ENCODE peak calls at places on chromosomes 16 and 17, in nine cellular contexts. One of them, this sample, is unnamed.

GRCh38 chr17:42180922-42181850 is at the start of gene KCNH4:
- DNase-seq in AG04450: peak
- DNase-seq in PC-9: no peak
- DNase-seq in A549: peak
- DNase-seq in lower leg skin: peak
- DNase-seq in fibroblast of pulmonary artery: peak
- DNase-seq in esophagus muscularis mucosa: no peak
- DNase-seq in endothelial cell: peak
- DNase-seq in GM06990: peak
- DNase-seq in this sample: no peak

GRCh38 chr17:48842746-48843145 is 11.9 kb downstream of the CALCOCO2 start:
- DNase-seq in AG04450: no peak
- DNase-seq in lower leg skin: no peak
- DNase-seq in esophagus muscularis mucosa: no peak
- DNase-seq in GM06990: no peak
- DNase-seq in fibroblast of pulmonary artery: peak
- DNase-seq in PC-9: no peak
- DNase-seq in A549: no peak
- DNase-seq in endothelial cell: no peak
- DNase-seq in this sample: no peak

GRCh38 chr16:23359092-23359760 is 57.1 kb downstream of the SCNN1B start:
- DNase-seq in GM06990: no peak
- DNase-seq in fibroblast of pulmonary artery: no peak
- DNase-seq in lower leg skin: no peak
- DNase-seq in AG04450: no peak
- DNase-seq in A549: no peak
- DNase-seq in esophagus muscularis mucosa: no peak
- DNase-seq in endothelial cell: peak
- DNase-seq in PC-9: no peak
- DNase-seq in this sample: no peak

GRCh38 chr17:8940866-8941471 is 24.5 kb downstream of the PIK3R5 start:
- DNase-seq in PC-9: no peak
- DNase-seq in fibroblast of pulmonary artery: no peak
- DNase-seq in endothelial cell: no peak
- DNase-seq in AG04450: no peak
- DNase-seq in esophagus muscularis mucosa: no peak
- DNase-seq in GM06990: no peak
- DNase-seq in A549: no peak
- DNase-seq in lower leg skin: no peak
- DNase-seq in this sample: no peak

GRCh38 chr16:4615389-4616046 is 830 bp upstream of the UBALD1 start:
- DNase-seq in fibroblast of pulmonary artery: no peak
- DNase-seq in endothelial cell: no peak
- DNase-seq in AG04450: no peak
- DNase-seq in PC-9: no peak
- DNase-seq in esophagus muscularis mucosa: no peak
- DNase-seq in lower leg skin: no peak
- DNase-seq in A549: no peak
- DNase-seq in GM06990: no peak
- DNase-seq in this sample: no peak

GRCh38 chr17:19386276-19386863 is 620 bp downstream of the MFAP4 start:
- DNase-seq in esophagus muscularis mucosa: no peak
- DNase-seq in A549: peak
- DNase-seq in PC-9: no peak
- DNase-seq in fibroblast of pulmonary artery: peak
- DNase-seq in GM06990: no peak
- DNase-seq in AG04450: peak
- DNase-seq in lower leg skin: peak
- DNase-seq in endothelial cell: no peak
- DNase-seq in this sample: no peak

GRCh38 chr16:87127061-87127765 is 190.0 kb downstream of the C16orf95 start:
- DNase-seq in A549: no peak
- DNase-seq in AG04450: no peak
- DNase-seq in lower leg skin: no peak
- DNase-seq in endothelial cell: no peak
- DNase-seq in fibroblast of pulmonary artery: peak
- DNase-seq in PC-9: no peak
- DNase-seq in esophagus muscularis mucosa: no peak
- DNase-seq in GM06990: no peak
- DNase-seq in this sample: peak

GRCh38 chr16:81786321-81786720 is 7.2 kb downstream of the PLCG2 start:
- DNase-seq in fibroblast of pulmonary artery: peak
- DNase-seq in lower leg skin: no peak
- DNase-seq in endothelial cell: no peak
- DNase-seq in A549: no peak
- DNase-seq in PC-9: peak
- DNase-seq in AG04450: no peak
- DNase-seq in GM06990: no peak
- DNase-seq in esophagus muscularis mucosa: no peak
- DNase-seq in this sample: no peak

GRCh38 chr16:400061-400540 is 1.6 kb upstream of the DECR2 start:
- DNase-seq in AG04450: no peak
- DNase-seq in PC-9: no peak
- DNase-seq in lower leg skin: no peak
- DNase-seq in endothelial cell: no peak
- DNase-seq in GM06990: no peak
- DNase-seq in fibroblast of pulmonary artery: no peak
- DNase-seq in esophagus muscularis mucosa: no peak
- DNase-seq in A549: peak
- DNase-seq in this sample: no peak

GRCh38 chr16:17471745-17472075 is 950 bp upstream of the XYLT1 start:
- DNase-seq in esophagus muscularis mucosa: no peak
- DNase-seq in fibroblast of pulmonary artery: no peak
- DNase-seq in lower leg skin: no peak
- DNase-seq in A549: no peak
- DNase-seq in GM06990: no peak
- DNase-seq in endothelial cell: no peak
- DNase-seq in PC-9: no peak
- DNase-seq in AG04450: no peak
- DNase-seq in this sample: no peak

GRCh38 chr17:10649031-10649430 is 8.1 kb downstream of the MYH3 start:
- DNase-seq in GM06990: no peak
- DNase-seq in esophagus muscularis mucosa: no peak
- DNase-seq in fibroblast of pulmonary artery: peak
- DNase-seq in lower leg skin: no peak
- DNase-seq in AG04450: no peak
- DNase-seq in endothelial cell: no peak
- DNase-seq in A549: no peak
- DNase-seq in PC-9: no peak
- DNase-seq in this sample: no peak

GRCh38 chr16:15807603-15808009 is 49.2 kb downstream of the MYH11 start:
- DNase-seq in fibroblast of pulmonary artery: peak
- DNase-seq in lower leg skin: no peak
- DNase-seq in AG04450: peak
- DNase-seq in GM06990: no peak
- DNase-seq in PC-9: no peak
- DNase-seq in A549: no peak
- DNase-seq in endothelial cell: no peak
- DNase-seq in esophagus muscularis mucosa: no peak
- DNase-seq in this sample: no peak

GRCh38 chr17:73342057-73342522 is 30.3 kb upstream of the CDC42EP4 start:
- DNase-seq in A549: peak
- DNase-seq in lower leg skin: no peak
- DNase-seq in PC-9: peak
- DNase-seq in esophagus muscularis mucosa: no peak
- DNase-seq in GM06990: no peak
- DNase-seq in endothelial cell: peak
- DNase-seq in AG04450: no peak
- DNase-seq in fibroblast of pulmonary artery: peak
- DNase-seq in this sample: no peak

GRCh38 chr17:16150251-16150859 is 65.0 kb downstream of the NCOR1 start:
- DNase-seq in AG04450: peak
- DNase-seq in A549: peak
- DNase-seq in esophagus muscularis mucosa: no peak
- DNase-seq in endothelial cell: no peak
- DNase-seq in fibroblast of pulmonary artery: peak
- DNase-seq in lower leg skin: no peak
- DNase-seq in PC-9: peak
- DNase-seq in GM06990: no peak
- DNase-seq in this sample: no peak

GRCh38 chr17:74749262-74750038 is 1.0 kb downstream of the NHERF1 start:
- DNase-seq in GM06990: no peak
- DNase-seq in esophagus muscularis mucosa: no peak
- DNase-seq in endothelial cell: no peak
- DNase-seq in AG04450: no peak
- DNase-seq in A549: no peak
- DNase-seq in lower leg skin: no peak
- DNase-seq in PC-9: peak
- DNase-seq in fibroblast of pulmonary artery: no peak
- DNase-seq in this sample: no peak

GRCh38 chr17:60573139-60573975 is 26.6 kb upstream of the PPM1D start:
- DNase-seq in A549: no peak
- DNase-seq in fibroblast of pulmonary artery: peak
- DNase-seq in esophagus muscularis mucosa: no peak
- DNase-seq in PC-9: no peak
- DNase-seq in AG04450: peak
- DNase-seq in lower leg skin: no peak
- DNase-seq in endothelial cell: no peak
- DNase-seq in GM06990: no peak
- DNase-seq in this sample: no peak
- TF ChIP-seq CTCF in A549: no peak
- TF ChIP-seq CTCF in fibroblast of pulmonary artery: peak
- TF ChIP-seq CTCF in esophagus muscularis mucosa: no peak
- TF ChIP-seq CTCF in PC-9: no peak
- TF ChIP-seq CTCF in AG04450: peak
- TF ChIP-seq CTCF in lower leg skin: no peak
- TF ChIP-seq CTCF in endothelial cell: no peak
- TF ChIP-seq CTCF in GM06990: no peak
- TF ChIP-seq CTCF in this sample: no peak

GRCh38 chr17:79922161-79922569 is 82.9 kb upstream of the CBX4 start:
- DNase-seq in esophagus muscularis mucosa: no peak
- DNase-seq in AG04450: no peak
- DNase-seq in lower leg skin: no peak
- DNase-seq in PC-9: no peak
- DNase-seq in endothelial cell: no peak
- DNase-seq in A549: no peak
- DNase-seq in fibroblast of pulmonary artery: no peak
- DNase-seq in GM06990: no peak
- DNase-seq in this sample: no peak
- TF ChIP-seq CTCF in esophagus muscularis mucosa: no peak
- TF ChIP-seq CTCF in AG04450: no peak
- TF ChIP-seq CTCF in lower leg skin: no peak
- TF ChIP-seq CTCF in PC-9: no peak
- TF ChIP-seq CTCF in endothelial cell: no peak
- TF ChIP-seq CTCF in A549: no peak
- TF ChIP-seq CTCF in fibroblast of pulmonary artery: no peak
- TF ChIP-seq CTCF in GM06990: no peak
- TF ChIP-seq CTCF in this sample: no peak

DNA sequence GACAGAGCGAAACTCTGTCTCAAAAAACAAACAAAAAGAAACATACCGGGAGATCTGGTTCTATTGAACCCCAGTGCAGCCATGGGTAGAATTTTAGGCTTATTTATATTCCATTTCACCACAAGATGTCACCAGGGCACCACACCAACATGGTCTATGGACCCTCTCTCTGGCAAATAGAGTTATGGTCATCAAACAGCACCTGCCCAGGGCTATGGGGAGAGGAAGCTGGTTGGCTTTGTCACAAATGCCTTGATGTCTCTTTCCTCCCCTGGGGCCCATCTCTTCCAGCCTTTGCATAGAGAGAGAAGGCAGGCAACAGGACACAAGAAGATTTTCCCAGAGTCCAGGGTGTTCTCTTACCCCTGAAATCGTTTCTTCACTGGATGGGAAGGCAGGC is 128.4 kb downstream of the WWOX start:
- DNase-seq in lower leg skin: no peak
- DNase-seq in endothelial cell: no peak
- DNase-seq in PC-9: no peak
- DNase-seq in A549: no peak
- DNase-seq in GM06990: no peak
- DNase-seq in fibroblast of pulmonary artery: no peak
- DNase-seq in AG04450: no peak
- DNase-seq in esophagus muscularis mucosa: peak
- DNase-seq in this sample: no peak
- TF ChIP-seq CTCF in lower leg skin: no peak
- TF ChIP-seq CTCF in endothelial cell: no peak
- TF ChIP-seq CTCF in PC-9: no peak
- TF ChIP-seq CTCF in A549: no peak
- TF ChIP-seq CTCF in GM06990: peak
- TF ChIP-seq CTCF in fibroblast of pulmonary artery: no peak
- TF ChIP-seq CTCF in AG04450: no peak
- TF ChIP-seq CTCF in esophagus muscularis mucosa: peak
- TF ChIP-seq CTCF in this sample: peak

DNA sequence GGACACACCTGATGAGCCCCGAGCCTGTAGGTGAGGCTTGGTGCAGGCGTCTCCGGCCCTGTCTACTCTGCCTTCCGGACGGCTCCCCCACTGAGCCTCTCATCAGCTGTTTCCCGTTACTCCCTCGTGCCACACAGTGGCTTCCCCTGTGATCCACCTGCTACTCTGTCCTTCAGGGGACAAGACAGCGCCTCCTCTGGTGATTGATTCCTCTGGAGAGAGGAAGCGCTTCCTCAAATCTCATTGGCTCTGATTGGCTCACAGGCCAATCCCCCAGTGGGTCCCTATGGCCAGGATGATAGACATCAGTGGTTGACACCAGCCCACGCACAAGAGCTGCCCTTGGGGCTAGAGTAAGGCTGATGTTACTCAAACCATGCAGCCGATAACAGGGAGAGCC is 24.0 kb downstream of the RNF213 start:
- DNase-seq in fibroblast of pulmonary artery: no peak
- DNase-seq in AG04450: no peak
- DNase-seq in GM06990: no peak
- DNase-seq in A549: peak
- DNase-seq in PC-9: no peak
- DNase-seq in lower leg skin: no peak
- DNase-seq in esophagus muscularis mucosa: no peak
- DNase-seq in endothelial cell: no peak
- DNase-seq in this sample: no peak
- TF ChIP-seq CTCF in fibroblast of pulmonary artery: no peak
- TF ChIP-seq CTCF in AG04450: no peak
- TF ChIP-seq CTCF in GM06990: no peak
- TF ChIP-seq CTCF in A549: no peak
- TF ChIP-seq CTCF in PC-9: no peak
- TF ChIP-seq CTCF in lower leg skin: no peak
- TF ChIP-seq CTCF in esophagus muscularis mucosa: no peak
- TF ChIP-seq CTCF in endothelial cell: peak
- TF ChIP-seq CTCF in this sample: no peak

This sample was measured in osteocyte.